ENCODE peak calls at places on chromosomes 6 and 20, in seven cellular contexts. One of them, this sample, is unnamed.

GRCh38 chr6:165417298-165417865 is 108.0 kb upstream of the C6orf118 start:
- DNase-seq in activated naive CD8-positive, alpha-beta T cell treated with anti-CD3 and anti-CD28 coated beads, Interleukin-2, amount 50 U/mL, for 24 hours: no peak
- DNase-seq in activated gamma-delta T cell: no peak
- DNase-seq in astrocyte of the hippocampus: peak
- DNase-seq in GM23248: no peak
- DNase-seq in BJ: no peak
- DNase-seq in anterior cingulate cortex: no peak
- DNase-seq in this sample: no peak

GRCh38 chr6:110534731-110535164 is 58.3 kb upstream of the SLC22A16 start:
- DNase-seq in astrocyte of the hippocampus: peak
- DNase-seq in BJ: no peak
- DNase-seq in activated naive CD8-positive, alpha-beta T cell treated with anti-CD3 and anti-CD28 coated beads, Interleukin-2, amount 50 U/mL, for 24 hours: no peak
- DNase-seq in activated gamma-delta T cell: no peak
- DNase-seq in GM23248: peak
- DNase-seq in anterior cingulate cortex: peak
- DNase-seq in this sample: no peak

GRCh38 chr6:47362857-47363461 is 53.3 kb upstream of the TNFRSF21 start:
- DNase-seq in GM23248: no peak
- DNase-seq in activated naive CD8-positive, alpha-beta T cell treated with anti-CD3 and anti-CD28 coated beads, Interleukin-2, amount 50 U/mL, for 24 hours: no peak
- DNase-seq in astrocyte of the hippocampus: no peak
- DNase-seq in activated gamma-delta T cell: no peak
- DNase-seq in BJ: no peak
- DNase-seq in anterior cingulate cortex: no peak
- DNase-seq in this sample: no peak

GRCh38 chr6:150072201-150072600 is 3.3 kb upstream of the ULBP3 start:
- DNase-seq in anterior cingulate cortex: no peak
- DNase-seq in astrocyte of the hippocampus: peak
- DNase-seq in GM23248: peak
- DNase-seq in activated gamma-delta T cell: peak
- DNase-seq in BJ: no peak
- DNase-seq in activated naive CD8-positive, alpha-beta T cell treated with anti-CD3 and anti-CD28 coated beads, Interleukin-2, amount 50 U/mL, for 24 hours: peak
- DNase-seq in this sample: no peak

GRCh38 chr6:76852776-76853175 is 610.5 kb downstream of the HTR1B start:
- DNase-seq in activated gamma-delta T cell: no peak
- DNase-seq in BJ: no peak
- DNase-seq in astrocyte of the hippocampus: peak
- DNase-seq in anterior cingulate cortex: no peak
- DNase-seq in activated naive CD8-positive, alpha-beta T cell treated with anti-CD3 and anti-CD28 coated beads, Interleukin-2, amount 50 U/mL, for 24 hours: no peak
- DNase-seq in GM23248: peak
- DNase-seq in this sample: no peak

GRCh38 chr6:147547369-147547902 is 38.9 kb downstream of the SAMD5 start:
- DNase-seq in BJ: no peak
- DNase-seq in astrocyte of the hippocampus: no peak
- DNase-seq in GM23248: no peak
- DNase-seq in activated gamma-delta T cell: no peak
- DNase-seq in activated naive CD8-positive, alpha-beta T cell treated with anti-CD3 and anti-CD28 coated beads, Interleukin-2, amount 50 U/mL, for 24 hours: no peak
- DNase-seq in anterior cingulate cortex: no peak
- DNase-seq in this sample: no peak

GRCh38 chr6:30726506-30727413 is 6.6 kb downstream of the TUBB start:
- DNase-seq in BJ: no peak
- DNase-seq in anterior cingulate cortex: no peak
- DNase-seq in astrocyte of the hippocampus: no peak
- DNase-seq in GM23248: peak
- DNase-seq in activated gamma-delta T cell: no peak
- DNase-seq in activated naive CD8-positive, alpha-beta T cell treated with anti-CD3 and anti-CD28 coated beads, Interleukin-2, amount 50 U/mL, for 24 hours: no peak
- DNase-seq in this sample: no peak

GRCh38 chr6:159769470-159769869 is 7.6 kb downstream of the ACAT2 start:
- DNase-seq in activated gamma-delta T cell: no peak
- DNase-seq in GM23248: no peak
- DNase-seq in astrocyte of the hippocampus: no peak
- DNase-seq in anterior cingulate cortex: no peak
- DNase-seq in activated naive CD8-positive, alpha-beta T cell treated with anti-CD3 and anti-CD28 coated beads, Interleukin-2, amount 50 U/mL, for 24 hours: no peak
- DNase-seq in BJ: no peak
- DNase-seq in this sample: no peak

GRCh38 chr6:16840725-16841124 is 79.5 kb upstream of the ATXN1 start:
- DNase-seq in GM23248: no peak
- DNase-seq in activated gamma-delta T cell: no peak
- DNase-seq in anterior cingulate cortex: peak
- DNase-seq in activated naive CD8-positive, alpha-beta T cell treated with anti-CD3 and anti-CD28 coated beads, Interleukin-2, amount 50 U/mL, for 24 hours: no peak
- DNase-seq in BJ: no peak
- DNase-seq in astrocyte of the hippocampus: no peak
- DNase-seq in this sample: no peak

GRCh38 chr20:324177-325042 is 942 bp upstream of the SOX12 start:
- DNase-seq in activated naive CD8-positive, alpha-beta T cell treated with anti-CD3 and anti-CD28 coated beads, Interleukin-2, amount 50 U/mL, for 24 hours: peak
- DNase-seq in astrocyte of the hippocampus: peak
- DNase-seq in activated gamma-delta T cell: peak
- DNase-seq in GM23248: peak
- DNase-seq in BJ: no peak
- DNase-seq in anterior cingulate cortex: peak
- DNase-seq in this sample: no peak

GRCh38 chr6:133890941-133891813 is 2.3 kb downstream of the TCF21 start:
- DNase-seq in astrocyte of the hippocampus: peak
- DNase-seq in activated gamma-delta T cell: no peak
- DNase-seq in activated naive CD8-positive, alpha-beta T cell treated with anti-CD3 and anti-CD28 coated beads, Interleukin-2, amount 50 U/mL, for 24 hours: peak
- DNase-seq in anterior cingulate cortex: no peak
- DNase-seq in GM23248: peak
- DNase-seq in BJ: no peak
- DNase-seq in this sample: no peak

GRCh38 chr6:25136879-25137278 is 142.3 kb upstream of the CARMIL1 start:
- DNase-seq in GM23248: peak
- DNase-seq in activated gamma-delta T cell: no peak
- DNase-seq in activated naive CD8-positive, alpha-beta T cell treated with anti-CD3 and anti-CD28 coated beads, Interleukin-2, amount 50 U/mL, for 24 hours: peak
- DNase-seq in anterior cingulate cortex: no peak
- DNase-seq in BJ: no peak
- DNase-seq in astrocyte of the hippocampus: no peak
- DNase-seq in this sample: no peak

GRCh38 chr20:45791668-45792512 is at the start of the genes DNTTIP1 and WFDC3:
- DNase-seq in astrocyte of the hippocampus: peak
- DNase-seq in activated gamma-delta T cell: peak
- DNase-seq in activated naive CD8-positive, alpha-beta T cell treated with anti-CD3 and anti-CD28 coated beads, Interleukin-2, amount 50 U/mL, for 24 hours: peak
- DNase-seq in anterior cingulate cortex: peak
- DNase-seq in BJ: no peak
- DNase-seq in GM23248: peak
- DNase-seq in this sample: peak

This sample was measured in AG04449.